ENCODE peak calls at places on chromosomes 11 and 22, in eight cellular contexts. One of them, this sample, is unnamed.
A peak's percentile ranks its signal among the peaks of the same experiment; 100 is the strongest.

GRCh38 chr22:37496651-37497599 is 10.7 kb upstream of the MFNG start:
- DNase-seq in HCT116: no peak
- DNase-seq in caudate nucleus: no peak
- DNase-seq in esophagus squamous epithelium: no peak
- DNase-seq in upper lobe of right lung: no peak
- DNase-seq in dorsolateral prefrontal cortex: no peak
- DNase-seq in fibroblast of lung: peak; percentile 98
- DNase-seq in stomach: no peak
- DNase-seq in this sample: no peak

GRCh38 chr11:66070604-66071325 is 693 bp downstream of the PACS1 start:
- DNase-seq in HCT116: no peak
- DNase-seq in caudate nucleus: no peak
- DNase-seq in esophagus squamous epithelium: no peak
- DNase-seq in upper lobe of right lung: peak; percentile 78
- DNase-seq in dorsolateral prefrontal cortex: no peak
- DNase-seq in fibroblast of lung: peak; percentile 40
- DNase-seq in stomach: peak; percentile 63
- DNase-seq in this sample: no peak

GRCh38 chr11:2975594-2975993 is 16.5 kb downstream of the NAP1L4 start:
- DNase-seq in HCT116: peak; percentile 36
- DNase-seq in caudate nucleus: peak; percentile 13
- DNase-seq in esophagus squamous epithelium: no peak
- DNase-seq in upper lobe of right lung: no peak
- DNase-seq in dorsolateral prefrontal cortex: peak; percentile 59
- DNase-seq in fibroblast of lung: no peak
- DNase-seq in stomach: peak; percentile 32
- DNase-seq in this sample: no peak

GRCh38 chr22:45208993-45209838 is 31.5 kb downstream of the KIAA0930 start:
- DNase-seq in HCT116: no peak
- DNase-seq in caudate nucleus: peak; percentile 72
- DNase-seq in esophagus squamous epithelium: no peak
- DNase-seq in upper lobe of right lung: no peak
- DNase-seq in dorsolateral prefrontal cortex: peak; percentile 81
- DNase-seq in fibroblast of lung: peak; percentile 86
- DNase-seq in stomach: no peak
- DNase-seq in this sample: no peak

GRCh38 chr11:13965337-13965736 is 2.8 kb downstream of the SPON1 start:
- DNase-seq in HCT116: no peak
- DNase-seq in caudate nucleus: no peak
- DNase-seq in esophagus squamous epithelium: no peak
- DNase-seq in upper lobe of right lung: no peak
- DNase-seq in dorsolateral prefrontal cortex: no peak
- DNase-seq in fibroblast of lung: no peak
- DNase-seq in stomach: peak; percentile 47
- DNase-seq in this sample: no peak

GRCh38 chr22:36329217-36330078 is 58.3 kb downstream of the MYH9 start:
- DNase-seq in HCT116: peak; percentile 52
- DNase-seq in caudate nucleus: no peak
- DNase-seq in esophagus squamous epithelium: no peak
- DNase-seq in upper lobe of right lung: no peak
- DNase-seq in dorsolateral prefrontal cortex: no peak
- DNase-seq in fibroblast of lung: peak; percentile 99
- DNase-seq in stomach: peak; percentile 51
- DNase-seq in this sample: peak; percentile 80

GRCh38 chr11:134566311-134566710 is 154.3 kb upstream of the B3GAT1 start:
- DNase-seq in HCT116: no peak
- DNase-seq in caudate nucleus: no peak
- DNase-seq in esophagus squamous epithelium: no peak
- DNase-seq in upper lobe of right lung: no peak
- DNase-seq in dorsolateral prefrontal cortex: no peak
- DNase-seq in fibroblast of lung: no peak
- DNase-seq in stomach: no peak
- DNase-seq in this sample: no peak

GRCh38 chr11:46381046-46381835 is at the start of gene MDK:
- DNase-seq in HCT116: no peak
- DNase-seq in caudate nucleus: no peak
- DNase-seq in esophagus squamous epithelium: no peak
- DNase-seq in upper lobe of right lung: no peak
- DNase-seq in dorsolateral prefrontal cortex: no peak
- DNase-seq in fibroblast of lung: no peak
- DNase-seq in stomach: peak; percentile 48
- DNase-seq in this sample: no peak

GRCh38 chr11:102615077-102615893 is 9.8 kb downstream of the MMP20 start:
- DNase-seq in HCT116: no peak
- DNase-seq in caudate nucleus: no peak
- DNase-seq in esophagus squamous epithelium: no peak
- DNase-seq in upper lobe of right lung: no peak
- DNase-seq in dorsolateral prefrontal cortex: no peak
- DNase-seq in fibroblast of lung: peak; percentile 20
- DNase-seq in stomach: no peak
- DNase-seq in this sample: no peak

GRCh38 chr11:95361180-95361579 is 130.2 kb upstream of the SESN3 start:
- DNase-seq in HCT116: no peak
- DNase-seq in caudate nucleus: no peak
- DNase-seq in esophagus squamous epithelium: no peak
- DNase-seq in upper lobe of right lung: no peak
- DNase-seq in dorsolateral prefrontal cortex: no peak
- DNase-seq in fibroblast of lung: no peak
- DNase-seq in stomach: no peak
- DNase-seq in this sample: no peak

GRCh38 chr11:95363189-95363588 is 132.2 kb upstream of the SESN3 start:
- DNase-seq in HCT116: no peak
- DNase-seq in caudate nucleus: no peak
- DNase-seq in esophagus squamous epithelium: no peak
- DNase-seq in upper lobe of right lung: no peak
- DNase-seq in dorsolateral prefrontal cortex: no peak
- DNase-seq in fibroblast of lung: no peak
- DNase-seq in stomach: no peak
- DNase-seq in this sample: no peak

GRCh38 chr11:95363710-95364109 is 132.7 kb upstream of the SESN3 start:
- DNase-seq in HCT116: no peak
- DNase-seq in caudate nucleus: no peak
- DNase-seq in esophagus squamous epithelium: no peak
- DNase-seq in upper lobe of right lung: no peak
- DNase-seq in dorsolateral prefrontal cortex: no peak
- DNase-seq in fibroblast of lung: no peak
- DNase-seq in stomach: no peak
- DNase-seq in this sample: no peak

GRCh38 chr11:95365346-95365745 is 134.3 kb upstream of the SESN3 start:
- DNase-seq in HCT116: no peak
- DNase-seq in caudate nucleus: no peak
- DNase-seq in esophagus squamous epithelium: no peak
- DNase-seq in upper lobe of right lung: no peak
- DNase-seq in dorsolateral prefrontal cortex: no peak
- DNase-seq in fibroblast of lung: no peak
- DNase-seq in stomach: no peak
- DNase-seq in this sample: no peak

GRCh38 chr11:95364324-95365295 is 133.6 kb upstream of the SESN3 start:
- DNase-seq in HCT116: no peak
- DNase-seq in caudate nucleus: no peak
- DNase-seq in esophagus squamous epithelium: no peak
- DNase-seq in upper lobe of right lung: no peak
- DNase-seq in dorsolateral prefrontal cortex: no peak
- DNase-seq in fibroblast of lung: peak; percentile 66
- DNase-seq in stomach: no peak
- DNase-seq in this sample: peak; percentile 31
- H3K27ac ChIP-seq in HCT116: no peak overlapping the region
- H3K27ac ChIP-seq in caudate nucleus: no peak overlapping the region
- H3K27ac ChIP-seq in esophagus squamous epithelium: no peak overlapping the region
- H3K27ac ChIP-seq in upper lobe of right lung: no peak overlapping the region
- H3K27ac ChIP-seq in dorsolateral prefrontal cortex: no peak overlapping the region
- H3K27ac ChIP-seq in fibroblast of lung: no peak overlapping the region
- H3K27ac ChIP-seq in stomach: no peak overlapping the region
- H3K27ac ChIP-seq in this sample: no peak overlapping the region

DNA sequence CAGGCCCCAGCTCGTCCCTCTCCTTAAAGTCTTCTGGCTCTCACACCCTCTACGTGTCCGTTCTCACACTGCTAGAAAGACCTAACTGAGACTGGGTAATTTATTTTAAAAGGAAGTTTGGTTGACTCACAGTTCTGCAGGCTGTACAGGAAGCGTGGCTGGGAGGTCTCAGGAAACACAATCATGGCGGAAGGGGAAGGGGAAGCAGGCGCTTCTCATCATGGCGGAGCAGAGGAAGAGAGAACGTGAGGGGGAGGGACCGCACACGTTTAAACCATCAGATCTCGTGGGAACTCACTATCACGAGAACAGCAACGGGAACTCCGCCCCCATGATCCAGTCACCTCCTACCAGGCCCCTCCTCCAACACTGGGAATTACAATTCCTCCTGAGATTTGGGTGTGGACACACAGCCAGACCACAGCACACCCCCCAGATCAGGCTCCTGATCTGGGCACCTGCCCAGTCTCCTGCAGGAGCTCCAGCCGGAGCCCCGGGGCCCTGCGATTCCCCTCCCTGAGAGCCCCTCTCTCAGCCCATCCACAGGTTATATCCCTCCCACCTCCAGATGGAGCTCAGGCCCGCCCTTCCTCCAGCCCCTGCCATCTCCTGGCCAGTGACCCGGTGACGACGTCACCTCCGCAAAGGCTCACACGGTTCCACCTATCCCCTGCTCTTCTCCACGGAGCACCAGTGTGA is 170.2 kb downstream of the BRD1 start:
- DNase-seq in HCT116: peak; percentile 71
- DNase-seq in caudate nucleus: no peak
- DNase-seq in esophagus squamous epithelium: peak; percentile 43
- DNase-seq in upper lobe of right lung: peak; percentile 77
- DNase-seq in dorsolateral prefrontal cortex: no peak
- DNase-seq in fibroblast of lung: no peak
- DNase-seq in stomach: peak; percentile 48
- DNase-seq in this sample: no peak
- H3K27ac ChIP-seq in HCT116: peak overlapping the region; percentile 82
- H3K27ac ChIP-seq in caudate nucleus: peak overlapping the region; percentile 62
- H3K27ac ChIP-seq in esophagus squamous epithelium: peak overlapping the region; percentile 41
- H3K27ac ChIP-seq in upper lobe of right lung: peak overlapping the region; percentile 39
- H3K27ac ChIP-seq in dorsolateral prefrontal cortex: peak overlapping the region; percentile 46
- H3K27ac ChIP-seq in fibroblast of lung: no peak overlapping the region
- H3K27ac ChIP-seq in stomach: peak overlapping the region; percentile 29
- H3K27ac ChIP-seq in this sample: no peak overlapping the region

GRCh38 chr11:78419327-78419726 is 1.7 kb upstream of the GAB2 start:
- DNase-seq in HCT116: no peak
- DNase-seq in caudate nucleus: no peak
- DNase-seq in esophagus squamous epithelium: no peak
- DNase-seq in upper lobe of right lung: no peak
- DNase-seq in dorsolateral prefrontal cortex: no peak
- DNase-seq in fibroblast of lung: peak; percentile 98
- DNase-seq in stomach: peak; percentile 42
- DNase-seq in this sample: peak; percentile 37

GRCh38 chr11:78417888-78418583 is 416 bp upstream of the GAB2 start:
- DNase-seq in HCT116: peak; percentile 32
- DNase-seq in caudate nucleus: peak; percentile 75
- DNase-seq in esophagus squamous epithelium: peak; percentile 19
- DNase-seq in upper lobe of right lung: peak; percentile 93
- DNase-seq in dorsolateral prefrontal cortex: peak; percentile 90
- DNase-seq in fibroblast of lung: peak; percentile 73
- DNase-seq in stomach: peak; percentile 85
- DNase-seq in this sample: no peak

GRCh38 chr11:78418584-78419211 is 1.1 kb upstream of the GAB2 start:
- DNase-seq in HCT116: no peak
- DNase-seq in caudate nucleus: no peak
- DNase-seq in esophagus squamous epithelium: no peak
- DNase-seq in upper lobe of right lung: no peak
- DNase-seq in dorsolateral prefrontal cortex: no peak
- DNase-seq in fibroblast of lung: no peak
- DNase-seq in stomach: no peak
- DNase-seq in this sample: no peak

GRCh38 chr11:78420796-78421209 is 3.2 kb upstream of the GAB2 start:
- DNase-seq in HCT116: no peak
- DNase-seq in caudate nucleus: no peak
- DNase-seq in esophagus squamous epithelium: no peak
- DNase-seq in upper lobe of right lung: peak; percentile 89
- DNase-seq in dorsolateral prefrontal cortex: no peak
- DNase-seq in fibroblast of lung: peak; percentile 88
- DNase-seq in stomach: peak; percentile 42
- DNase-seq in this sample: no peak

DNA sequence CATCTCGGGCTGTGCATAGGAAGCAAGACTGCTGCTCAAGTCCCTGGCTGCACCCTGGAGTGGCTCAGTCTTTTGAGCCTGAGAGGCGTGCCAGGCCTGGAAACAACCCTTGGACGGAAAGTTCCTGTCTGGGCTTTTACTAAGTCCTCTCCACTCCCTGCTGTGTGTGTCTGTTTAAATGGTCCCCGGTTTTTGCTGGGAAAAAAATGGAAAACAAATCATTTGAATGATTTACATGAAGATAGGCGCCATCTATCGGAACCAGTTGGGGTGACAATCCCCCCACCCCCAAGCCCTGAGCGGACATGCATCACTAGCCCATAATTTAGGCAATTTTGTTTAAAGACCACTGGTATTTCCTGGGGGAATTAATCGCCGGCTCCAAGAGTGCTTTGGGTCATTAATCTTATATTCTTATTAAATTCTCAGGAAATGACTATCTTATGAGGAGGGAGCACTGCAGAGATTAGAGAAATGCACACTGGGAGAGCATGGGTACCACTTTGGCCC is 2.7 kb upstream of the GAB2 start:
- DNase-seq in HCT116: no peak
- DNase-seq in caudate nucleus: peak; percentile 39
- DNase-seq in esophagus squamous epithelium: no peak
- DNase-seq in upper lobe of right lung: peak; percentile 69
- DNase-seq in dorsolateral prefrontal cortex: peak; percentile 65
- DNase-seq in fibroblast of lung: peak; percentile 89
- DNase-seq in stomach: peak; percentile 59
- DNase-seq in this sample: no peak
- H3K27ac ChIP-seq in HCT116: no peak overlapping the region
- H3K27ac ChIP-seq in caudate nucleus: peak overlapping the region; percentile 67
- H3K27ac ChIP-seq in esophagus squamous epithelium: peak overlapping the region; percentile 83
- H3K27ac ChIP-seq in upper lobe of right lung: peak overlapping the region; percentile 59
- H3K27ac ChIP-seq in dorsolateral prefrontal cortex: peak overlapping the region; percentile 55
- H3K27ac ChIP-seq in fibroblast of lung: peak overlapping the region; percentile 70
- H3K27ac ChIP-seq in stomach: peak overlapping the region; percentile 50
- H3K27ac ChIP-seq in this sample: no peak overlapping the region

GRCh38 chr22:20779014-20779812 is 5.3 kb downstream of the SERPIND1 start:
- DNase-seq in HCT116: no peak
- DNase-seq in caudate nucleus: no peak
- DNase-seq in esophagus squamous epithelium: no peak
- DNase-seq in upper lobe of right lung: no peak
- DNase-seq in dorsolateral prefrontal cortex: no peak
- DNase-seq in fibroblast of lung: no peak
- DNase-seq in stomach: no peak
- DNase-seq in this sample: no peak

GRCh38 chr22:20776624-20777405 is 2.9 kb downstream of the SERPIND1 start:
- DNase-seq in HCT116: no peak
- DNase-seq in caudate nucleus: no peak
- DNase-seq in esophagus squamous epithelium: no peak
- DNase-seq in upper lobe of right lung: no peak
- DNase-seq in dorsolateral prefrontal cortex: no peak
- DNase-seq in fibroblast of lung: no peak
- DNase-seq in stomach: no peak
- DNase-seq in this sample: no peak

GRCh38 chr22:20775342-20775895 is 1.5 kb downstream of the SERPIND1 start:
- DNase-seq in HCT116: no peak
- DNase-seq in caudate nucleus: no peak
- DNase-seq in esophagus squamous epithelium: no peak
- DNase-seq in upper lobe of right lung: no peak
- DNase-seq in dorsolateral prefrontal cortex: no peak
- DNase-seq in fibroblast of lung: no peak
- DNase-seq in stomach: no peak
- DNase-seq in this sample: no peak

GRCh38 chr22:20779813-20780148 is 5.9 kb downstream of the SERPIND1 start:
- DNase-seq in HCT116: no peak
- DNase-seq in caudate nucleus: no peak
- DNase-seq in esophagus squamous epithelium: no peak
- DNase-seq in upper lobe of right lung: no peak
- DNase-seq in dorsolateral prefrontal cortex: no peak
- DNase-seq in fibroblast of lung: peak; percentile 82
- DNase-seq in stomach: no peak
- DNase-seq in this sample: no peak

GRCh38 chr22:20777420-20778177 is 3.7 kb downstream of the SERPIND1 start:
- DNase-seq in HCT116: peak; percentile 70
- DNase-seq in caudate nucleus: no peak
- DNase-seq in esophagus squamous epithelium: no peak
- DNase-seq in upper lobe of right lung: no peak
- DNase-seq in dorsolateral prefrontal cortex: no peak
- DNase-seq in fibroblast of lung: peak; percentile 88
- DNase-seq in stomach: no peak
- DNase-seq in this sample: peak; percentile 92
- H3K27ac ChIP-seq in HCT116: peak overlapping the region; percentile 41
- H3K27ac ChIP-seq in caudate nucleus: peak overlapping the region; percentile 71
- H3K27ac ChIP-seq in esophagus squamous epithelium: peak overlapping the region; percentile 82
- H3K27ac ChIP-seq in upper lobe of right lung: peak overlapping the region; percentile 68
- H3K27ac ChIP-seq in dorsolateral prefrontal cortex: no peak overlapping the region
- H3K27ac ChIP-seq in fibroblast of lung: peak overlapping the region; percentile 32
- H3K27ac ChIP-seq in stomach: no peak overlapping the region
- H3K27ac ChIP-seq in this sample: peak overlapping the region; percentile 53